ENCODE peak calls at places on chromosomes 13 and 19, in eight cellular contexts. P is psoas muscle, D is uterus, B is aorta, X is AG04450, Q is breast epithelium, O is PC-3, W is WERI-Rb-1. J is an unnamed sample.

GRCh38 chr13:111388851-111389500 is 68.5 kb downstream of the TEX29 start:
- DNase-seq in P (no peak), D (no peak), B (peak; percentile 62), X (no peak), Q (no peak), O (no peak), W (no peak), J (no peak)

GRCh38 chr19:5339470-5339949 is 1.1 kb downstream of the PTPRS start:
- DNase-seq in P (no peak), D (no peak), B (no peak), X (no peak), Q (no peak), O (no peak), W (no peak), J (no peak)

GRCh38 chr13:94967183-94968039 is 255.1 kb upstream of the SOX21 start:
- DNase-seq in P (no peak), D (no peak), B (peak; percentile 72), X (no peak), Q (no peak), O (peak; percentile 34), W (peak; percentile 63), J (no peak)

GRCh38 chr13:39335721-39336120 is 267.3 kb downstream of the LHFPL6 start:
- DNase-seq in P (no peak), D (no peak), B (no peak), X (no peak), Q (no peak), O (no peak), W (no peak), J (no peak)

GRCh38 chr19:6952956-6953355 is 65.6 kb downstream of the ADGRE1 start:
- DNase-seq in P (no peak), D (no peak), B (no peak), X (no peak), Q (no peak), O (no peak), W (no peak), J (no peak)

GRCh38 chr13:44523176-44524017 is 52.7 kb downstream of the TSC22D1 start:
- DNase-seq in P (no peak), D (no peak), B (no peak), X (peak; percentile 32), Q (no peak), O (peak; percentile 72), W (no peak), J (no peak)

GRCh38 chr13:110338441-110339101 is 31.5 kb downstream of the COL4A2 start:
- DNase-seq in P (peak; percentile 70), D (peak; percentile 68), B (no peak), X (no peak), Q (no peak), O (no peak), W (no peak), J (peak; percentile 92)

GRCh38 chr19:52191951-52192350 is 2.1 kb downstream of the PPP2R1A start:
- DNase-seq in P (no peak), D (no peak), B (no peak), X (no peak), Q (no peak), O (no peak), W (no peak), J (no peak)

GRCh38 chr19:17807731-17808316 is 12.9 kb downstream of the B3GNT3 start:
- DNase-seq in P (no peak), D (no peak), B (no peak), X (no peak), Q (no peak), O (no peak), W (no peak), J (no peak)

GRCh38 chr19:53958168-53958571 is 4.6 kb upstream of the CACNG8 start:
- DNase-seq in P (no peak), D (no peak), B (no peak), X (no peak), Q (no peak), O (no peak), W (no peak), J (no peak)

GRCh38 chr13:112733112-112733511 is 43.3 kb downstream of the ATP11A start:
- DNase-seq in P (no peak), D (no peak), B (no peak), X (no peak), Q (no peak), O (no peak), W (no peak), J (no peak)

GRCh38 chr13:113980489-113981064 is 6.7 kb upstream of the C13orf46 start:
- DNase-seq in P (peak; percentile 14), D (no peak), B (peak; percentile 34), X (no peak), Q (no peak), O (no peak), W (no peak), J (peak; percentile 59)

GRCh38 chr19:4744451-4745170 is 21.0 kb upstream of the DPP9 start:
- DNase-seq in P (no peak), D (peak; percentile 87), B (no peak), X (peak; percentile 73), Q (no peak), O (peak; percentile 88), W (no peak), J (peak; percentile 81)

GRCh38 chr13:76758738-76759137 is 127.5 kb downstream of the KCTD12 start:
- DNase-seq in P (no peak), D (no peak), B (no peak), X (no peak), Q (no peak), O (peak; percentile 25), W (no peak), J (no peak)

GRCh38 chr13:52652980-52653303 is 306 bp downstream of the SUGT1 start:
- DNase-seq in P (no peak), D (no peak), B (peak; percentile 79), X (no peak), Q (no peak), O (no peak), W (no peak), J (peak; percentile 73)

GRCh38 chr19:8702350-8702749 is 3.8 kb upstream of the ACTL9 start:
- DNase-seq in P (no peak), D (no peak), B (no peak), X (no peak), Q (no peak), O (no peak), W (no peak), J (no peak)

GRCh38 chr13:72585254-72585653 is 142.2 kb downstream of the MZT1 start:
- DNase-seq in P (no peak), D (no peak), B (no peak), X (no peak), Q (no peak), O (no peak), W (no peak), J (no peak)

GRCh38 chr13:21106089-21106488 is 44.7 kb upstream of the LATS2 start:
- DNase-seq in P (no peak), D (no peak), B (no peak), X (peak; percentile 32), Q (no peak), O (peak; percentile 40), W (no peak), J (no peak)

GRCh38 chr19:55027472-55028337 is 10.4 kb downstream of the GP6 start:
- DNase-seq in P (no peak), D (no peak), B (no peak), X (no peak), Q (no peak), O (peak; percentile 32), W (no peak), J (no peak)

GRCh38 chr13:104740616-104741222 is 1674.5 kb upstream of the SLC10A2 start:
- DNase-seq in P (no peak), D (no peak), B (peak; percentile 48), X (no peak), Q (no peak), O (no peak), W (no peak), J (no peak)

GRCh38 chr13:97719759-97720158 is 233.7 kb upstream of the IPO5 start:
- DNase-seq in P (no peak), D (no peak), B (no peak), X (no peak), Q (no peak), O (peak; percentile 39), W (no peak), J (no peak)

GRCh38 chr19:13615890-13616289 is 109.6 kb upstream of the CACNA1A start:
- DNase-seq in P (no peak), D (no peak), B (peak; percentile 24), X (no peak), Q (no peak), O (no peak), W (no peak), J (no peak)

GRCh38 chr13:80945328-80945727 is 604.4 kb upstream of the SPRY2 start:
- DNase-seq in P (no peak), D (no peak), B (no peak), X (no peak), Q (no peak), O (no peak), W (no peak), J (no peak)

GRCh38 chr19:18049390-18049789 is 37.3 kb downstream of the IL12RB1 start:
- DNase-seq in P (peak; percentile 95), D (peak; percentile 82), B (peak; percentile 98), X (no peak), Q (peak; percentile 77), O (no peak), W (no peak), J (peak; percentile 92)

GRCh38 chr19:17483605-17484002 is 13.3 kb downstream of the SLC27A1 start:
- DNase-seq in P (no peak), D (no peak), B (no peak), X (no peak), Q (no peak), O (no peak), W (no peak), J (no peak)

GRCh38 chr13:30466358-30466714 is 600 bp upstream of the HMGB1 start:
- DNase-seq in P (no peak), D (no peak), B (no peak), X (no peak), Q (no peak), O (peak; percentile 30), W (no peak), J (no peak)
- H3K27ac ChIP-seq in P (no peak overlapping the region), D (no peak overlapping the region), B (no peak overlapping the region), X (peak overlapping the region; percentile 84), Q (no peak overlapping the region), O (peak overlapping the region; percentile 44), W (peak overlapping the region; percentile 98), J (no peak overlapping the region)

GRCh38 chr19:58569191-58569942 is 3.8 kb downstream of the MZF1 start:
- DNase-seq in P (no peak), D (peak; percentile 14), B (peak; percentile 55), X (no peak), Q (peak; percentile 14), O (no peak), W (no peak), J (peak; percentile 50)
- H3K27ac ChIP-seq in P (no peak overlapping the region), D (no peak overlapping the region), B (no peak overlapping the region), X (no peak overlapping the region), Q (no peak overlapping the region), O (no peak overlapping the region), W (no peak overlapping the region), J (no peak overlapping the region)

GRCh38 chr19:10915511-10916091 is 12.8 kb downstream of the YIPF2 start:
- DNase-seq in P (peak; percentile 86), D (no peak), B (no peak), X (peak; percentile 59), Q (no peak), O (peak; percentile 88), W (no peak), J (no peak)
- H3K27ac ChIP-seq in P (peak overlapping the region; percentile 34), D (no peak overlapping the region), B (no peak overlapping the region), X (peak overlapping the region; percentile 57), Q (no peak overlapping the region), O (peak overlapping the region; percentile 47), W (peak overlapping the region; percentile 82), J (no peak overlapping the region)

DNA sequence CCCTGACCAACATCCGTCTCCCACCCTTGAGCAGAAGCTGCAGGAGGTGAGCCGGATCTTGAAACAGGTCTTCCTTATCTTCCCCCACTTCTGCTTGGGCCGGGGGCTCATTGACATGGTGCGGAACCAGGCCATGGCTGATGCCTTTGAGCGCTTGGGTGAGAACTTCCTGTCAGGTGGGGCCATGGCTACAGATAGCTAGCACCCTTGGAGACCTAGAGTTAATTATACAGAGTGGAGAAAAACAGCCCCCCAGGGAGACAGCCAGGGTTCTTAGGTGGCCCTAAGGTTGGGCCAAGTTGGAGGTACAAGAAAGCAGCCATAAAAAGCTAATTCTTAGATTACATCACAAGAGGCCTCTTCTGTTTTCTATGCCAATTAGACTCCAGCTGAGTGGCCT is 8.9 kb upstream of the ARHGAP45 start:
- DNase-seq in P (no peak), D (no peak), B (no peak), X (no peak), Q (no peak), O (no peak), W (no peak), J (no peak)
- H3K27ac ChIP-seq in P (no peak overlapping the region), D (no peak overlapping the region), B (no peak overlapping the region), X (no peak overlapping the region), Q (no peak overlapping the region), O (no peak overlapping the region), W (no peak overlapping the region), J (no peak overlapping the region)

J was measured in sigmoid colon.